ENCODE peak calls at places on chromosomes 3 and 15, in seven cellular contexts. H, Z, V, R, C, P and Y are unnamed samples.

GRCh38 chr15:85976986-85977385 is 102.7 kb upstream of the AGBL1 start:
- DNase-seq in H (no peak), Z (no peak), V (no peak), R (no peak), C (no peak), P (peak; percentile 89), Y (no peak)

GRCh38 chr15:54017911-54018310 is 39.7 kb downstream of the UNC13C start:
- DNase-seq in H (no peak), Z (no peak), V (no peak), R (no peak), C (no peak), P (no peak), Y (no peak)

GRCh38 chr15:39273805-39274411 is 307.0 kb upstream of the THBS1 start:
- DNase-seq in H (no peak), Z (peak; percentile 44), V (no peak), R (no peak), C (no peak), P (no peak), Y (no peak)

GRCh38 chr3:180306691-180307090 is 270.0 kb upstream of the PEX5L start:
- DNase-seq in H (no peak), Z (peak; percentile 25), V (no peak), R (no peak), C (no peak), P (peak; percentile 0), Y (no peak)

GRCh38 chr15:44532689-44533088 is 4.3 kb upstream of the EIF3J start:
- DNase-seq in H (peak; percentile 23), Z (no peak), V (no peak), R (no peak), C (no peak), P (no peak), Y (no peak)

GRCh38 chr3:150220791-150221190 is 187.3 kb upstream of the TSC22D2 start:
- DNase-seq in H (peak; percentile 61), Z (no peak), V (no peak), R (no peak), C (peak; percentile 18), P (no peak), Y (peak; percentile 10)

GRCh38 chr3:16142350-16143050 is 32.0 kb upstream of the GALNT15 start:
- DNase-seq in H (no peak), Z (no peak), V (no peak), R (no peak), C (no peak), P (no peak), Y (no peak)

GRCh38 chr3:169354774-169355501 is 308.6 kb downstream of the MECOM start:
- DNase-seq in H (peak; percentile 67), Z (no peak), V (no peak), R (no peak), C (peak; percentile 71), P (no peak), Y (no peak)

GRCh38 chr15:70214941-70215635 is 117.4 kb upstream of the TLE3 start:
- DNase-seq in H (no peak), Z (no peak), V (no peak), R (no peak), C (no peak), P (peak; percentile 47), Y (no peak)

GRCh38 chr3:37742121-37742520 is 119.6 kb upstream of the CTDSPL start:
- DNase-seq in H (peak; percentile 78), Z (no peak), V (no peak), R (no peak), C (no peak), P (no peak), Y (no peak)

GRCh38 chr3:113629941-113630340 is 66.5 kb downstream of the USF3 start:
- DNase-seq in H (no peak), Z (no peak), V (no peak), R (no peak), C (no peak), P (no peak), Y (no peak)

GRCh38 chr3:124774305-124774673 is 44.0 kb downstream of the UMPS start:
- DNase-seq in H (peak; percentile 95), Z (peak; percentile 66), V (no peak), R (peak; percentile 81), C (peak; percentile 24), P (peak; percentile 65), Y (peak; percentile 53)

GRCh38 chr3:12192173-12192572 is 33.5 kb upstream of the TIMP4 start:
- DNase-seq in H (no peak), Z (no peak), V (no peak), R (no peak), C (no peak), P (no peak), Y (no peak)

GRCh38 chr15:68491415-68492106 is 59.6 kb upstream of the ITGA11 start:
- DNase-seq in H (no peak), Z (no peak), V (no peak), R (no peak), C (no peak), P (no peak), Y (no peak)

GRCh38 chr3:138400651-138401070 is 33.8 kb upstream of the ESYT3 start:
- DNase-seq in H (no peak), Z (no peak), V (no peak), R (no peak), C (no peak), P (no peak), Y (no peak)

GRCh38 chr3:44400771-44401170 is 62.2 kb downstream of the TCAIM start:
- DNase-seq in H (no peak), Z (no peak), V (no peak), R (no peak), C (no peak), P (no peak), Y (no peak)

GRCh38 chr15:43702174-43702573 is 8.5 kb downstream of the CKMT1A start:
- DNase-seq in H (no peak), Z (no peak), V (no peak), R (peak; percentile 4), C (no peak), P (no peak), Y (no peak)

GRCh38 chr15:73900129-73900712 is 26.0 kb upstream of the LOXL1 start:
- DNase-seq in H (no peak), Z (peak; percentile 17), V (no peak), R (no peak), C (no peak), P (peak; percentile 43), Y (no peak)

GRCh38 chr3:41304603-41305002 is 105.3 kb downstream of the CTNNB1 start:
- DNase-seq in H (no peak), Z (peak; percentile 15), V (no peak), R (no peak), C (no peak), P (no peak), Y (no peak)

GRCh38 chr15:101489236-101489632 is 273 bp downstream of the PCSK6 start:
- DNase-seq in H (peak; percentile 67), Z (no peak), V (peak; percentile 59), R (no peak), C (no peak), P (peak; percentile 69), Y (no peak)

GRCh38 chr15:70569139-70569717 is 194.1 kb downstream of the UACA start:
- DNase-seq in H (peak; percentile 48), Z (peak; percentile 71), V (no peak), R (peak; percentile 32), C (no peak), P (peak; percentile 18), Y (peak; percentile 62)

GRCh38 chr15:38876211-38876610 is 311.6 kb upstream of the RASGRP1 start:
- DNase-seq in H (no peak), Z (peak; percentile 35), V (no peak), R (no peak), C (no peak), P (no peak), Y (no peak)

GRCh38 chr15:99167201-99167600 is 62.3 kb downstream of the SYNM start:
- DNase-seq in H (no peak), Z (no peak), V (peak; percentile 33), R (no peak), C (no peak), P (no peak), Y (no peak)

GRCh38 chr15:99170476-99171065 is 65.7 kb downstream of the SYNM start:
- DNase-seq in H (no peak), Z (no peak), V (no peak), R (no peak), C (no peak), P (no peak), Y (no peak)

GRCh38 chr15:99167640-99168039 is 62.8 kb downstream of the SYNM start:
- DNase-seq in H (no peak), Z (no peak), V (no peak), R (no peak), C (no peak), P (no peak), Y (no peak)

GRCh38 chr15:99169769-99170311 is 65.0 kb downstream of the SYNM start:
- DNase-seq in H (no peak), Z (peak; percentile 89), V (no peak), R (no peak), C (no peak), P (peak; percentile 22), Y (peak; percentile 73)

DNA sequence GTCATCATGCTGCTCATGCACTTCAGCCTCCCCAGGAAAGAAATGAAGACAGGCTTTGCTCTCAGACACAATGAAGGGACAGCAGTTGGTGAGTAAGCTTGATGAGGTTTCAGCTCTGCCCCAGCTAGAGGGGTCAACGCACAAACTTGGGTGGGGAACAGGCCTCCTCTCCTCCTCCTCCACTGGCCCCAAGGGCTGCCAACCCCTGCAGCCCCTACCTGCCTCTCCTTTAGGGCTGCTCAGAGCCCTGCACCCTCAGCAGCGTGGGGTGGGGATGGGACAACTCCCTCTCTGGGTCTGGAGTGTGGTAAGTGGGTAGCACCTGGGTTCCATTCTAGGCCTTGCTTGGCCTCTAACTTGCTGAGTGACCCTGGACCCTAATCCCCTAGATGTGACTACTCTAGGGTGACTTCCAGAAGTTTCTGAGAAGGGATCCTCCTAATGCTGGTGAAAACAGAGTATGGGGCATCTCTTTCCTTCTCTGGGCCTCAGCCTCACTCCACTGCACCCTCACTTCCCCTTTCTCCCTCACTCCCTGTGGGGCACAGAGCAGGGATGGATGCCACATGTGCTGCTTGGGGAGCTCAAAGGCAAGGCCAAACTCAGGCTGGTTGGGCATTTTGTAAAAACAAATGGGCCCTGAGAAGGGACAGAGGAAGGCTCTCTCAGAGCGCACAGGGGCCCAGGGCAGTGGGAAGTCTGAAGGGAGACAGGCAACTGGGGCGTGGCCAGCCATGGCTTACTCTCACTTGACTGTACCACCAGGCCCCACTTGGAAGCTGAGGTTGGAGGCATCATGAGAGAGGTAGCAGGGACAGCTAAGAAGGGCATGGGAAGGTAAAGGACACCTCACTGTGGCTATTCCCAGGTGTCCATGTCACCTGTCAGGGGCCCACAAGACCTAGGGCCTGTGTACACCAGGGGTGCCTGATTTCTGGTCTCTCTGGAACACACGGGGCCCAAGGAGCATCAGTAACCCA is 64.0 kb downstream of the SYNM start:
- DNase-seq in H (no peak), Z (no peak), V (peak; percentile 22), R (no peak), C (no peak), P (no peak), Y (no peak)
- H3K23ac ChIP-seq in H (no peak overlapping the region), Z (peak overlapping the region; percentile 90), V (no peak overlapping the region), R (no peak overlapping the region), C (no peak overlapping the region), P (no peak overlapping the region), Y (no peak overlapping the region)

GRCh38 chr3:185639632-185640206 is 53.6 kb downstream of the SENP2 start:
- DNase-seq in H (no peak), Z (no peak), V (no peak), R (no peak), C (no peak), P (no peak), Y (no peak)
- H3K23ac ChIP-seq in H (no peak overlapping the region), Z (no peak overlapping the region), V (no peak overlapping the region), R (no peak overlapping the region), C (no peak overlapping the region), P (no peak overlapping the region), Y (no peak overlapping the region)

GRCh38 chr15:64844576-64845140 is 2.9 kb downstream of the PLEKHO2 start:
- DNase-seq in H (no peak), Z (no peak), V (no peak), R (peak; percentile 24), C (no peak), P (no peak), Y (no peak)
- H3K23ac ChIP-seq in H (no peak overlapping the region), Z (peak overlapping the region; percentile 87), V (no peak overlapping the region), R (no peak overlapping the region), C (no peak overlapping the region), P (no peak overlapping the region), Y (no peak overlapping the region)

GRCh38 chr15:81092559-81092902 is 41.5 kb upstream of the CFAP161 start:
- DNase-seq in H (no peak), Z (no peak), V (no peak), R (no peak), C (no peak), P (no peak), Y (no peak)
- H3K23ac ChIP-seq in H (no peak overlapping the region), Z (peak overlapping the region; percentile 47), V (no peak overlapping the region), R (no peak overlapping the region), C (no peak overlapping the region), P (no peak overlapping the region), Y (no peak overlapping the region)